ENCODE peak calls at places on chromosomes 16 and 17, in nine cellular contexts. J is stomach; X is mesendoderm; N is H7; Q is astrocyte; K is lower lobe of right lung; V is Peyer's patch; M is tibial artery; L is CD8-positive, alpha-beta T cell. C is an unnamed sample.

GRCh38 chr17:58229384-58229783 is 9.0 kb upstream of the LPO start:
- DNase-seq in J (no peak), X (no peak), N (no peak), Q (no peak), K (no peak), V (no peak), M (no peak), L (no peak), C (no peak)

GRCh38 chr16:30923554-30924085 is at the start of gene FBXL19:
- DNase-seq in J (no peak), X (peak; percentile 89), N (peak; percentile 96), Q (no peak), K (peak; percentile 62), V (no peak), M (peak; percentile 77), L (no peak), C (no peak)

GRCh38 chr17:17724991-17725852 is 44.0 kb downstream of the RAI1 start:
- DNase-seq in J (no peak), X (peak; percentile 70), N (peak; percentile 94), Q (no peak), K (no peak), V (no peak), M (no peak), L (no peak), C (no peak)

GRCh38 chr16:90046971-90047713 is 27.9 kb upstream of the DBNDD1 start:
- DNase-seq in J (peak; percentile 80), X (no peak), N (no peak), Q (peak; percentile 38), K (peak; percentile 81), V (no peak), M (peak; percentile 87), L (no peak), C (no peak)

GRCh38 chr16:58024347-58024672 is 1.2 kb upstream of the MMP15 start:
- DNase-seq in J (no peak), X (no peak), N (no peak), Q (no peak), K (no peak), V (no peak), M (no peak), L (no peak), C (no peak)

GRCh38 chr17:72501404-72502110 is 380.7 kb downstream of the SOX9 start:
- DNase-seq in J (peak; percentile 90), X (peak; percentile 25), N (no peak), Q (no peak), K (peak; percentile 71), V (no peak), M (no peak), L (no peak), C (no peak)

GRCh38 chr16:88045820-88046303 is 94.6 kb downstream of the BANP start:
- DNase-seq in J (peak; percentile 41), X (no peak), N (no peak), Q (no peak), K (no peak), V (no peak), M (no peak), L (no peak), C (no peak)

GRCh38 chr17:79623786-79624657 is 13.2 kb upstream of the RBFOX3 start:
- DNase-seq in J (no peak), X (no peak), N (peak; percentile 49), Q (no peak), K (peak; percentile 16), V (peak; percentile 23), M (peak; percentile 23), L (no peak), C (no peak)

GRCh38 chr16:27385398-27385797 is 16.6 kb upstream of the IL21R start:
- DNase-seq in J (no peak), X (no peak), N (no peak), Q (no peak), K (no peak), V (no peak), M (peak; percentile 9), L (no peak), C (no peak)

GRCh38 chr16:31695667-31696066 is 168.0 kb downstream of the AHSP start:
- DNase-seq in J (no peak), X (no peak), N (no peak), Q (no peak), K (no peak), V (no peak), M (no peak), L (peak; percentile 52), C (no peak)

GRCh38 chr17:57727776-57728175 is 17.3 kb downstream of the CCDC182 start:
- DNase-seq in J (no peak), X (no peak), N (no peak), Q (no peak), K (no peak), V (no peak), M (no peak), L (no peak), C (no peak)

GRCh38 chr17:11493947-11494346 is 104.3 kb upstream of the DNAH9 start:
- DNase-seq in J (no peak), X (peak; percentile 86), N (peak; percentile 78), Q (no peak), K (no peak), V (no peak), M (no peak), L (no peak), C (no peak)

GRCh38 chr16:88382491-88383400 is at the start of gene ZNF469:
- DNase-seq in J (peak; percentile 36), X (no peak), N (peak; percentile 93), Q (no peak), K (peak; percentile 44), V (no peak), M (peak; percentile 64), L (no peak), C (no peak)

GRCh38 chr16:66188786-66189725 is 177.4 kb upstream of the CDH5 start:
- DNase-seq in J (no peak), X (no peak), N (no peak), Q (peak; percentile 74), K (no peak), V (no peak), M (peak; percentile 72), L (no peak), C (no peak)

GRCh38 chr17:60086822-60087591 is 8.3 kb upstream of the HEATR6 start:
- DNase-seq in J (no peak), X (peak; percentile 78), N (no peak), Q (peak; percentile 40), K (peak; percentile 78), V (no peak), M (no peak), L (no peak), C (peak; percentile 33)

GRCh38 chr16:22008215-22009142 is 568 bp downstream of the MOSMO start:
- DNase-seq in J (no peak), X (no peak), N (peak; percentile 83), Q (no peak), K (peak; percentile 50), V (peak; percentile 58), M (peak; percentile 69), L (peak; percentile 30), C (no peak)

GRCh38 chr17:34997355-34997862 is 17.1 kb downstream of the LIG3 start:
- DNase-seq in J (peak; percentile 88), X (no peak), N (no peak), Q (peak; percentile 87), K (no peak), V (no peak), M (peak; percentile 79), L (no peak), C (no peak)

GRCh38 chr17:32136856-32137255 is 5.4 kb upstream of the RHOT1 start:
- DNase-seq in J (no peak), X (peak; percentile 16), N (no peak), Q (no peak), K (no peak), V (peak; percentile 62), M (peak; percentile 15), L (peak; percentile 9), C (no peak)

GRCh38 chr17:78300962-78301820 is 58.7 kb downstream of the SOCS3 start:
- DNase-seq in J (no peak), X (no peak), N (no peak), Q (no peak), K (no peak), V (no peak), M (no peak), L (no peak), C (peak; percentile 86)

GRCh38 chr17:47815106-47815918 is 6.3 kb downstream of the OSBPL7 start:
- DNase-seq in J (no peak), X (no peak), N (no peak), Q (no peak), K (no peak), V (no peak), M (peak; percentile 37), L (no peak), C (no peak)
- H3K4me3 ChIP-seq in J (no peak overlapping the region), X (no peak overlapping the region), N (no peak overlapping the region), Q (no peak overlapping the region), K (no peak overlapping the region), V (no peak overlapping the region), M (no peak overlapping the region), L (no peak overlapping the region), C (no peak overlapping the region)

GRCh38 chr16:971981-972315 is 1.2 kb upstream of the LMF1 start:
- DNase-seq in J (no peak), X (no peak), N (no peak), Q (no peak), K (no peak), V (no peak), M (no peak), L (no peak), C (no peak)

GRCh38 chr16:970766-971581 is at the start of gene LMF1:
- DNase-seq in J (peak; percentile 97), X (peak; percentile 92), N (peak; percentile 99), Q (peak; percentile 47), K (peak; percentile 94), V (peak; percentile 99), M (peak; percentile 97), L (peak; percentile 96), C (peak; percentile 62)

GRCh38 chr16:971582-971905 is 760 bp upstream of the LMF1 start:
- DNase-seq in J (no peak), X (no peak), N (no peak), Q (no peak), K (no peak), V (no peak), M (no peak), L (no peak), C (no peak)

GRCh38 chr16:969508-970378 is 1.0 kb downstream of the LMF1 start:
- DNase-seq in J (no peak), X (peak; percentile 18), N (peak; percentile 87), Q (no peak), K (peak; percentile 45), V (no peak), M (no peak), L (no peak), C (no peak)

GRCh38 chr16:970379-970765 is 412 bp downstream of the LMF1 start:
- DNase-seq in J (no peak), X (no peak), N (peak; percentile 91), Q (no peak), K (peak; percentile 57), V (no peak), M (no peak), L (no peak), C (no peak)
- H3K27me3 ChIP-seq in J (no peaks in the 10 kb centered on the region), X (no peaks in the 10 kb centered on the region), N (peaks cover 6% of the 10 kb centered on the region), Q (peaks cover 17% of the 10 kb centered on the region), K (no peaks in the 10 kb centered on the region), V (no peaks in the 10 kb centered on the region), M (no peaks in the 10 kb centered on the region), L (no peaks in the 10 kb centered on the region), C (no peaks in the 10 kb centered on the region)

GRCh38 chr17:75824050-75824552 is 20.1 kb downstream of the UNC13D start:
- DNase-seq in J (no peak), X (no peak), N (no peak), Q (no peak), K (no peak), V (no peak), M (no peak), L (no peak), C (no peak)
- H3K36me3 ChIP-seq in J (peaks cover 89% of the 10 kb centered on the region), X (peaks cover 7% of the 10 kb centered on the region), N (peaks cover 31% of the 10 kb centered on the region), Q (peaks cover 4% of the 10 kb centered on the region), K (peaks cover 93% of the 10 kb centered on the region), V (no peaks in the 10 kb centered on the region), M (peaks cover 71% of the 10 kb centered on the region), L (peaks cover 18% of the 10 kb centered on the region), C (peaks cover 24% of the 10 kb centered on the region)

GRCh38 chr17:43983196-43983514 is 21.3 kb upstream of the NAGS start:
- DNase-seq in J (no peak), X (no peak), N (no peak), Q (no peak), K (no peak), V (no peak), M (no peak), L (no peak), C (no peak)
- H3K4me3 ChIP-seq in J (peak overlapping the region; percentile 37), X (no peak overlapping the region), N (peak overlapping the region; percentile 66), Q (peak overlapping the region; percentile 39), K (peak overlapping the region; percentile 54), V (no peak overlapping the region), M (no peak overlapping the region), L (peak overlapping the region; percentile 30), C (no peak overlapping the region)

C was measured in bronchial epithelial cell.